ENCODE peak calls at places on chromosomes 11 and 22, in five cellular contexts. One of them, this sample, is unnamed.

GRCh38 chr11:110094298-110095073 is 1.3 kb downstream of the ZC3H12C start:
- DNase-seq in GM12878: no peak
- DNase-seq in A549: no peak
- DNase-seq in HCT116: no peak
- DNase-seq in HepG2: no peak
- DNase-seq in this sample: no peak

GRCh38 chr11:71096751-71097388 is 155.5 kb downstream of the SHANK2 start:
- DNase-seq in GM12878: no peak
- DNase-seq in A549: no peak
- DNase-seq in HCT116: no peak
- DNase-seq in HepG2: no peak
- DNase-seq in this sample: no peak

GRCh38 chr22:44620129-44620840 is 81.7 kb upstream of the PRR5 start:
- DNase-seq in GM12878: no peak
- DNase-seq in A549: no peak
- DNase-seq in HCT116: no peak
- DNase-seq in HepG2: peak
- DNase-seq in this sample: peak

GRCh38 chr22:32916025-32916424 is 114.5 kb downstream of the TIMP3 start:
- DNase-seq in GM12878: no peak
- DNase-seq in A549: no peak
- DNase-seq in HCT116: no peak
- DNase-seq in HepG2: no peak
- DNase-seq in this sample: no peak

GRCh38 chr22:39212721-39213376 is 31.9 kb downstream of the PDGFB start:
- DNase-seq in GM12878: no peak
- DNase-seq in A549: peak
- DNase-seq in HCT116: peak
- DNase-seq in HepG2: peak
- DNase-seq in this sample: peak

GRCh38 chr22:39931271-39931670 is 28.9 kb upstream of the TMA7B start:
- DNase-seq in GM12878: no peak
- DNase-seq in A549: no peak
- DNase-seq in HCT116: no peak
- DNase-seq in HepG2: no peak
- DNase-seq in this sample: no peak

GRCh38 chr11:123272565-123272964 is 77.5 kb upstream of the CLMP start:
- DNase-seq in GM12878: no peak
- DNase-seq in A549: no peak
- DNase-seq in HCT116: no peak
- DNase-seq in HepG2: no peak
- DNase-seq in this sample: no peak

GRCh38 chr11:21545701-21546100 is 647.2 kb upstream of the ANO5 start:
- DNase-seq in GM12878: no peak
- DNase-seq in A549: no peak
- DNase-seq in HCT116: no peak
- DNase-seq in HepG2: no peak
- DNase-seq in this sample: no peak

GRCh38 chr11:16081756-16082531 is 274.4 kb downstream of the SOX6 start:
- DNase-seq in GM12878: no peak
- DNase-seq in A549: no peak
- DNase-seq in HCT116: no peak
- DNase-seq in HepG2: no peak
- DNase-seq in this sample: no peak

GRCh38 chr22:28112548-28113043 is 193.5 kb upstream of the PITPNB start:
- DNase-seq in GM12878: no peak
- DNase-seq in A549: no peak
- DNase-seq in HCT116: peak
- DNase-seq in HepG2: peak
- DNase-seq in this sample: peak

GRCh38 chr11:44539971-44540370 is 25.5 kb upstream of the CD82 start:
- DNase-seq in GM12878: no peak
- DNase-seq in A549: no peak
- DNase-seq in HCT116: no peak
- DNase-seq in HepG2: no peak
- DNase-seq in this sample: no peak

GRCh38 chr11:114348200-114349191 is 51.8 kb downstream of the C11orf71 start:
- DNase-seq in GM12878: no peak
- DNase-seq in A549: no peak
- DNase-seq in HCT116: peak
- DNase-seq in HepG2: peak
- DNase-seq in this sample: peak

GRCh38 chr11:79081441-79082124 is 359.2 kb downstream of the TENM4 start:
- DNase-seq in GM12878: no peak
- DNase-seq in A549: no peak
- DNase-seq in HCT116: no peak
- DNase-seq in HepG2: no peak
- DNase-seq in this sample: no peak

GRCh38 chr22:23010430-23010829 is 59.9 kb upstream of the GNAZ start:
- DNase-seq in GM12878: no peak
- DNase-seq in A549: no peak
- DNase-seq in HCT116: no peak
- DNase-seq in HepG2: no peak
- DNase-seq in this sample: peak

GRCh38 chr11:121337078-121337477 is 44.5 kb downstream of the SC5D start:
- DNase-seq in GM12878: no peak
- DNase-seq in A549: no peak
- DNase-seq in HCT116: no peak
- DNase-seq in HepG2: no peak
- DNase-seq in this sample: no peak

GRCh38 chr22:37639771-37640590 is 512 bp downstream of the SH3BP1 start:
- DNase-seq in GM12878: no peak
- DNase-seq in A549: no peak
- DNase-seq in HCT116: no peak
- DNase-seq in HepG2: no peak
- DNase-seq in this sample: peak

GRCh38 chr11:69811431-69811830 is 7.8 kb downstream of the FGF3 start:
- DNase-seq in GM12878: no peak
- DNase-seq in A549: no peak
- DNase-seq in HCT116: no peak
- DNase-seq in HepG2: no peak
- DNase-seq in this sample: no peak

GRCh38 chr11:130213143-130213978 is 53.8 kb downstream of the ST14 start:
- DNase-seq in GM12878: no peak
- DNase-seq in A549: peak
- DNase-seq in HCT116: peak
- DNase-seq in HepG2: peak
- DNase-seq in this sample: peak

GRCh38 chr11:26030419-26030818 is 301.5 kb upstream of the ANO3 start:
- DNase-seq in GM12878: no peak
- DNase-seq in A549: no peak
- DNase-seq in HCT116: no peak
- DNase-seq in HepG2: no peak
- DNase-seq in this sample: no peak

GRCh38 chr11:67300756-67301312 is 2.5 kb upstream of the SSH3 start:
- DNase-seq in GM12878: no peak
- DNase-seq in A549: no peak
- DNase-seq in HCT116: no peak
- DNase-seq in HepG2: no peak
- DNase-seq in this sample: no peak

GRCh38 chr11:131537196-131537595 is 166.8 kb downstream of the NTM start:
- DNase-seq in GM12878: no peak
- DNase-seq in A549: no peak
- DNase-seq in HCT116: no peak
- DNase-seq in HepG2: no peak
- DNase-seq in this sample: no peak

GRCh38 chr11:47328449-47329390 is 23.8 kb downstream of the MYBPC3 start:
- DNase-seq in GM12878: peak
- DNase-seq in A549: no peak
- DNase-seq in HCT116: no peak
- DNase-seq in HepG2: no peak
- DNase-seq in this sample: no peak

GRCh38 chr11:105321696-105322095 is 182.1 kb upstream of the CARD18 start:
- DNase-seq in GM12878: no peak
- DNase-seq in A549: no peak
- DNase-seq in HCT116: no peak
- DNase-seq in HepG2: no peak
- DNase-seq in this sample: no peak

GRCh38 chr11:85096939-85097338 is 530.2 kb downstream of the DLG2 start:
- DNase-seq in GM12878: no peak
- DNase-seq in A549: no peak
- DNase-seq in HCT116: no peak
- DNase-seq in HepG2: no peak
- DNase-seq in this sample: no peak

GRCh38 chr22:36828815-36829214 is 12.0 kb upstream of the PVALB start:
- DNase-seq in GM12878: no peak
- DNase-seq in A549: no peak
- DNase-seq in HCT116: no peak
- DNase-seq in HepG2: no peak
- DNase-seq in this sample: peak

DNA sequence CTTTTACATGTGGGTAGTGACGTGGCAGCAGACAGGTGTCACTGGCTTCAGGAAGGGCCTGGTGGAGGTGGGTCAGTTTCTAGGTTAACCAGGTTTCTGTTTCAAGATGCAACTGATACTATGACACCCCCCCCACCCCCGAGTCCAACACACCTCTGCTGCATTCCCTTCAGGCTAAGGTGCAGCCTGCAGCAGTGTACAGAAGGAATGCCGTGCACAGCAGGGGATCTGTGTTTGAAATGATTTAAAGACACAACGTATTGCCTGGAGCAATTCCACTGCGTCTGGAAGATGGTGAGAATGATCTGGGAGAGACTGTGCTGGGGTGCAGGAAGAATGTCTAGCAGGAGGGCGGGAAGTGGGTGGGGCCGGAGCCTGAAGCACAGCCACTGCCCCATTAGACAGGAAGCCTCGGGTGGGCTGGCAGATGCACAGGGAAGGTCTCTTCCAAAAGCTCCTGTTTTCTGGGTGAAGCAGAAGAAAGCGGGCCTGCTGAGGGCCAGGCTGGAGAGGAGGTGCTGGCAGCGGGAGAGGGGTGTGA is 11.9 kb upstream of the TESMIN start:
- DNase-seq in GM12878: no peak
- DNase-seq in A549: no peak
- DNase-seq in HCT116: no peak
- DNase-seq in HepG2: no peak
- DNase-seq in this sample: no peak
- TF ChIP-seq REST in GM12878: no peak
- TF ChIP-seq REST in A549: no peak
- TF ChIP-seq REST in HCT116: no peak
- TF ChIP-seq REST in HepG2: no peak
- TF ChIP-seq REST in this sample: no peak

GRCh38 chr11:62855571-62856332 is 16.4 kb upstream of the WDR74 start:
- DNase-seq in GM12878: peak
- DNase-seq in A549: peak
- DNase-seq in HCT116: peak
- DNase-seq in HepG2: peak
- DNase-seq in this sample: peak
- TF ChIP-seq POLR2A in GM12878: peak
- TF ChIP-seq POLR2A in A549: peak
- TF ChIP-seq POLR2A in HCT116: peak
- TF ChIP-seq POLR2A in HepG2: peak
- TF ChIP-seq POLR2A in this sample: peak

GRCh38 chr11:64870176-64870892 is 8.1 kb downstream of the EHD1 start:
- DNase-seq in GM12878: no peak
- DNase-seq in A549: no peak
- DNase-seq in HCT116: no peak
- DNase-seq in HepG2: peak
- DNase-seq in this sample: peak
- TF ChIP-seq REST in GM12878: no peak
- TF ChIP-seq REST in A549: no peak
- TF ChIP-seq REST in HCT116: no peak
- TF ChIP-seq REST in HepG2: no peak
- TF ChIP-seq REST in this sample: no peak

DNA sequence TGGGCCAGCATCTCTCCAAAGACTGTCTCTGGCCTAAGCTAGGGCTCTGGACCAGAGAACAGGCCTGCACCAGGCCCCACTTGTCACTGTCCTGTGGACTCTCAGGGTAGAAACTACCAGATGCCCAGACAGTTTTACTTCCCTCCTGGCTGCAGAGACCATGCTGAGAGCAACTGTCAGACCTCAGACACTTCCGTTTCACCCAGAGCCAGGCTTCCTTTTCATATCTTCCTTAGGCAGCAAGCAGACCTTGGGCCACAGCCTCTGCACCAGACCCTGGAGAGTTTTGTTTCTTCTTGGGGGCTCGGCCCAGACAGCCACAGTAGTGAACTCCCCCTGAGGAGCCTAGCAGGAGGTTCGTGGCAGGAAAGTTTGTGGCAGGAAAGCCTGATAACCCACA is 12.1 kb upstream of the FCHSD2 start:
- DNase-seq in GM12878: peak
- DNase-seq in A549: no peak
- DNase-seq in HCT116: no peak
- DNase-seq in HepG2: no peak
- DNase-seq in this sample: no peak
- TF ChIP-seq POLR2A in GM12878: peak
- TF ChIP-seq POLR2A in A549: no peak
- TF ChIP-seq POLR2A in HCT116: no peak
- TF ChIP-seq POLR2A in HepG2: no peak
- TF ChIP-seq POLR2A in this sample: no peak

GRCh38 chr11:118084247-118084646 is 2.5 kb downstream of the SMIM35 start:
- DNase-seq in GM12878: peak
- DNase-seq in A549: no peak
- DNase-seq in HCT116: no peak
- DNase-seq in HepG2: peak
- DNase-seq in this sample: no peak
- TF ChIP-seq REST in GM12878: no peak
- TF ChIP-seq REST in A549: no peak
- TF ChIP-seq REST in HCT116: no peak
- TF ChIP-seq REST in HepG2: no peak
- TF ChIP-seq REST in this sample: no peak